ENCODE peak calls at places on chromosomes 2 and 18, in four cellular contexts. U is type B pancreatic cell, Y is HFFc6, K is epithelial cell of esophagus. C is an unnamed sample.

GRCh38 chr18:43620936-43621335 is 343.6 kb upstream of the SYT4 start:
- DNase-seq in Y (peak), K (peak), U (no peak), C (peak)

GRCh38 chr2:32902986-32903385 is 43.8 kb upstream of the LTBP1 start:
- DNase-seq in Y (no peak), U (no peak), K (no peak), C (no peak)

GRCh38 chr18:45874501-45875184 is 49.2 kb downstream of the SIGLEC15 start:
- DNase-seq in K (no peak), U (no peak), Y (no peak), C (no peak)

GRCh38 chr2:15383695-15384350 is 177.3 kb downstream of the NBAS start:
- DNase-seq in Y (no peak), U (no peak), K (peak), C (no peak)

GRCh38 chr18:48355526-48356115 is 53.6 kb downstream of the ZBTB7C start:
- DNase-seq in U (peak), K (no peak), Y (no peak), C (no peak)

GRCh38 chr2:45004569-45005181 is 4.6 kb downstream of the SIX2 start:
- DNase-seq in U (no peak), K (no peak), Y (no peak), C (no peak)

GRCh38 chr2:20304411-20304810 is 46.2 kb downstream of the PUM2 start:
- DNase-seq in Y (peak), U (no peak), K (peak), C (peak)

GRCh38 chr2:207087046-207087902 is 78.5 kb downstream of the KLF7 start:
- DNase-seq in Y (no peak), K (no peak), U (no peak), C (no peak)

GRCh38 chr2:38184964-38185603 is 109.1 kb upstream of the CYP1B1 start:
- DNase-seq in U (no peak), Y (no peak), K (peak), C (peak)

GRCh38 chr2:65053199-65053598 is 3.0 kb upstream of the CEP68 start:
- DNase-seq in K (no peak), Y (no peak), U (no peak), C (no peak)

GRCh38 chr2:52874706-52875105 is 892.9 kb upstream of the CHAC2 start:
- DNase-seq in U (no peak), K (no peak), Y (no peak), C (no peak)

GRCh38 chr18:11984091-11984490 is 2.8 kb downstream of the IMPA2 start:
- DNase-seq in Y (no peak), U (no peak), K (no peak), C (no peak)

GRCh38 chr2:201768918-201769317 is 11.8 kb downstream of the ALS2 start:
- DNase-seq in U (no peak), K (no peak), Y (peak), C (peak)

GRCh38 chr18:42784612-42785011 is 330.9 kb downstream of the RIT2 start:
- DNase-seq in K (no peak), Y (no peak), U (no peak), C (no peak)

GRCh38 chr2:24104906-24105305 is 18.2 kb downstream of the PFN4 start:
- DNase-seq in U (no peak), Y (no peak), K (no peak), C (no peak)

GRCh38 chr2:221572821-221573429 is 821 bp upstream of the EPHA4 start:
- DNase-seq in U (no peak), Y (peak), K (peak), C (peak)

GRCh38 chr2:158182681-158183350 is 81.1 kb downstream of the UPP2 start:
- DNase-seq in K (no peak), Y (no peak), U (no peak), C (no peak)

GRCh38 chr2:131023758-131024157 is 69.5 kb downstream of the FAM168B start:
- DNase-seq in U (no peak), Y (no peak), K (no peak), C (no peak)

GRCh38 chr2:75199428-75200011 is at the start of gene TACR1:
- DNase-seq in U (peak), Y (peak), K (peak), C (peak)

GRCh38 chr18:57743008-57743407 is 60.1 kb downstream of the ATP8B1 start:
- DNase-seq in K (peak), Y (peak), U (no peak), C (peak)

GRCh38 chr2:169768262-169768995 is 30.2 kb upstream of the SSB start:
- DNase-seq in Y (no peak), K (peak), U (peak), C (no peak)

GRCh38 chr18:76679877-76680276 is 142.5 kb upstream of the ZNF236 start:
- DNase-seq in U (no peak), Y (no peak), K (no peak), C (peak)

GRCh38 chr2:222577341-222577740 is 78.6 kb downstream of the FARSB start:
- DNase-seq in K (no peak), Y (no peak), U (no peak), C (no peak)

DNA sequence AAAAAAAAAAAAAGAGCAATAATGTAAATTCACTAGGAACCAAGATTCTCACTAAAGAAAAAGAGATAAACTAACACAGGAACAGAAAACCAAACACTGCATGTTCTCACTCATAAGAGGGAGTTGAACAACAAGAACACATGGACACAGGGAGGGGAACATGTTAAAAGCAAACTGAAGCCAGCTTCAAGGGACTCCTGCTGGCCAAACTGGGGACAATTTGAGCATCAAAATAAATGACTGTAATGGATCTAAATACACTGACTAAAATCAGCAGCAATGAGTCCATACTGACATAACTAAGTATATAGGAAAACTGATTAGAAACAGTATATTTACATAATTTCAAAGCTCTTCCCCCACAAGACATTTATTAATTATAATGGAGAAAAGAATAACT is 73.0 kb downstream of the FARSB start:
- DNase-seq in U (no peak), K (peak), Y (no peak), C (no peak)
- TF ChIP-seq CTCF in U (peak), K (peak), Y (peak), C (peak)

GRCh38 chr2:198054299-198054698 is 249.9 kb downstream of the PLCL1 start:
- DNase-seq in U (no peak), K (peak), Y (peak), C (peak)
- TF ChIP-seq CTCF in U (peak), K (peak), Y (peak), C (peak)

GRCh38 chr2:215808996-215809395 is 204.4 kb downstream of the MREG start:
- DNase-seq in U (no peak), Y (no peak), K (peak), C (no peak)
- TF ChIP-seq CTCF in U (peak), Y (peak), K (peak), C (peak)

GRCh38 chr2:241859436-241860183 is 916 bp upstream of the PDCD1 start:
- DNase-seq in U (no peak), K (no peak), Y (no peak), C (no peak)
- TF ChIP-seq CTCF in U (no peak), K (peak), Y (no peak), C (peak)

GRCh38 chr2:25606892-25607291 is 66.5 kb downstream of the DTNB start:
- DNase-seq in Y (peak), K (peak), U (no peak), C (peak)
- TF ChIP-seq CTCF in Y (peak), K (peak), U (peak), C (peak)

DNA sequence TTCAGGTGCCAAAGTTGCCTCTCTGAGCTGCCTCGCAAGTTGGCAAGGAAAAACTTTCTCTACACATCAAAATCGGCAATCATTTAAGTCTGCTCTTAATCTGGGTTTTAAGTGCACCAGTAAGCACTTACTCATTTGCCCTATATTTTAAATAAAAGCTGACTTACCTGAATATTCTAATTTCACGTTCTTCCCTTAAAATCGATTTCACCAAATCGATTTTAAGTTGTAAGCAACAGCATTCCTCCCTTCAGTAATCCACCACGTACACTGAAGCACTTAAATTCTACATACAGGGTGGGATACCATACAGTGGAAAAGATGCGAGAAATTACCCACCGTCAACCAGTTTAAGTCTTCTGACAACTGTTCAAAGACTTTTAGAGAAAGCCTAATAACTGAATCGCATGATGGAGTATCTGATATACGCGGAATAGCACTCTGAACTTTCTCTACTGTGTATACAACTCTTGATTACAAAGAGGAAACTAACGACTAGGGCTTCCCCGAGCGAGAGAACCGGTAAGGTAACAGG is 1.6 kb downstream of the PPP3R1 start:
- DNase-seq in K (peak), Y (no peak), U (no peak), C (no peak)
- TF ChIP-seq CTCF in K (no peak), Y (no peak), U (no peak), C (no peak)

DNA sequence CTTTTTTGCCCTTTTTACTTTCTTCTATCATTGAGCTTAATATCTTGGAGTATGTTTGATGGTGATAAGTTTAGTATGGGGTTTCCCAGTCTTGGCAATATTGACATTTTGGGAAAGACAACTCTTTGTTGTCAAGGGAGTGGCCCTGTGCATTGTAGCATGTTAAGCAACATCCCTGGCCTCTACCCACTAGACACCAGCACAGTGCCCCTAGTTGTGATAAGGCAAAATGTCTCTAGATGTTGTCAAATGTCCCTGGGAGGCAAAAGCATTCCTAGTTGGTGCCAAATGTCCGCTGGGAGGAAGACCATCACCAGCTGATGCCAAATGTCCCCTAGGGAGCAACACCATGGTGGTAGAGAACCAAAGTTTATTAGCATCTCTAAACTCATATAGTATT is 28.2 kb downstream of the GULP1 start:
- DNase-seq in U (no peak), K (peak), Y (no peak), C (no peak)
- TF ChIP-seq CTCF in U (no peak), K (peak), Y (peak), C (no peak)

DNA sequence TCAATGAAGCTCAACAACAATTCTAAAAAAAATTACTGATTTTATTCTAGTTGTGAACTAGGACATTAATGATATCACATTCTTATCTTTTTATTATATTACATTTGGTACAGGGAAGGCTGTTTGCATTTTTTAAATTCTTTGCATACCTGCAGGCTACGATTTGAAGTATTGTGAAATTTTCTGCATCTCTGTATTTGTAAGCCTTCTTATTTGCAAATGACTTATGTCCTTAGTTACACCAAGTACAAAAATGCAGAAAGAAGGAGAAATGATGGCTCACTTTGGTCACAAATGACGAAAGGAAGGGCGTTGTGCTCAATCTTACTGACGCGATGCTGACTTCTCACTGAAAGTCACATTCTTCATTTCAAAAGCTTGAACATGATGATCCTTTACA is 227.5 kb upstream of the SOX11 start:
- DNase-seq in K (no peak), U (no peak), Y (no peak), C (no peak)
- TF ChIP-seq CTCF in K (no peak), U (no peak), Y (no peak), C (no peak)

GRCh38 chr2:95526360-95527341 is 42.1 kb upstream of the TRIM43B start:
- DNase-seq in K (peak), Y (peak), U (no peak), C (peak)
- TF ChIP-seq CTCF in K (peak), Y (peak), U (no peak), C (peak)

C was measured in astrocyte of the spinal cord.